ENCODE peak calls at places on chromosomes 7 and 10, in nine cellular contexts. Q, W, I, V, M, F, D, P and G are unnamed samples.

GRCh38 chr10:1323951-1324350 is 267.8 kb downstream of the WDR37 start:
- DNase-seq in M (no peak), F (no peak), W (no peak), P (no peak), V (no peak), D (no peak), I (no peak), Q (no peak), G (no peak)

GRCh38 chr7:82131224-82131623 is 312.4 kb downstream of the CACNA2D1 start:
- DNase-seq in Q (no peak), M (no peak), F (no peak), V (no peak), P (no peak), I (no peak), D (no peak), W (no peak), G (no peak)

GRCh38 chr10:95350212-95350829 is 59.5 kb upstream of the PDLIM1 start:
- DNase-seq in I (no peak), P (peak; percentile 77), D (no peak), F (no peak), M (no peak), W (peak; percentile 32), V (peak; percentile 70), Q (no peak), G (no peak)

GRCh38 chr10:58023341-58024073 is 244.2 kb downstream of the IPMK start:
- DNase-seq in W (no peak), D (no peak), I (no peak), F (no peak), V (peak; percentile 31), M (peak; percentile 57), P (no peak), Q (no peak), G (no peak)

GRCh38 chr7:28362812-28363211 is 49.5 kb upstream of the CREB5 start:
- DNase-seq in W (no peak), D (no peak), F (no peak), I (no peak), P (no peak), V (no peak), Q (no peak), M (no peak), G (no peak)

GRCh38 chr7:3333861-3334260 is 32.8 kb downstream of the SDK1 start:
- DNase-seq in I (no peak), P (no peak), W (no peak), V (no peak), M (no peak), Q (no peak), F (no peak), D (no peak), G (no peak)

GRCh38 chr10:11337516-11337915 is 273.9 kb downstream of the USP6NL start:
- DNase-seq in F (no peak), D (no peak), I (no peak), Q (no peak), P (no peak), V (no peak), M (no peak), W (no peak), G (no peak)

GRCh38 chr10:108787932-108788331 is 1135.4 kb downstream of the XPNPEP1 start:
- DNase-seq in F (no peak), Q (no peak), P (no peak), I (no peak), M (no peak), W (no peak), D (no peak), V (no peak), G (no peak)

GRCh38 chr10:78529262-78529661 is 495.6 kb downstream of the RPS24 start:
- DNase-seq in D (no peak), I (no peak), W (no peak), F (no peak), M (no peak), P (no peak), V (no peak), Q (no peak), G (no peak)

GRCh38 chr7:147541261-147541660 is 1049.3 kb upstream of the C7orf33 start:
- DNase-seq in F (no peak), D (no peak), I (no peak), Q (no peak), M (no peak), V (no peak), P (no peak), W (no peak), G (no peak)

GRCh38 chr10:35722636-35723420 is 80.7 kb upstream of the FZD8 start:
- DNase-seq in W (no peak), F (no peak), P (no peak), I (no peak), M (no peak), Q (no peak), D (no peak), V (no peak), G (no peak)

GRCh38 chr7:106326594-106327537 is 42.1 kb upstream of the NAMPT start:
- DNase-seq in F (no peak), Q (no peak), V (peak; percentile 56), W (no peak), D (no peak), P (no peak), I (no peak), M (no peak), G (no peak)

GRCh38 chr7:36986429-36987362 is 262.4 kb upstream of the AOAH start:
- DNase-seq in P (peak; percentile 73), Q (peak; percentile 47), I (peak; percentile 61), W (peak; percentile 73), V (peak; percentile 36), F (no peak), M (peak; percentile 75), D (peak; percentile 34), G (peak; percentile 57)

GRCh38 chr10:50577681-50578350 is 45.9 kb downstream of the SGMS1 start:
- DNase-seq in I (no peak), F (no peak), M (no peak), V (no peak), D (no peak), W (peak; percentile 37), P (peak; percentile 30), Q (peak; percentile 65), G (no peak)

GRCh38 chr10:13707156-13707881 is 120.6 kb downstream of the PRPF18 start:
- DNase-seq in M (peak; percentile 61), W (peak; percentile 58), I (peak; percentile 78), P (peak; percentile 75), V (peak; percentile 11), F (peak; percentile 93), Q (peak; percentile 93), D (no peak), G (peak; percentile 71)

GRCh38 chr10:13706175-13706574 is 119.4 kb downstream of the PRPF18 start:
- DNase-seq in D (no peak), F (no peak), M (no peak), Q (no peak), P (no peak), V (no peak), I (no peak), W (no peak), G (no peak)

GRCh38 chr10:13705526-13706169 is 118.9 kb downstream of the PRPF18 start:
- DNase-seq in M (no peak), P (no peak), W (no peak), I (no peak), D (no peak), F (no peak), Q (no peak), V (no peak), G (no peak)

GRCh38 chr10:13704969-13705368 is 118.2 kb downstream of the PRPF18 start:
- DNase-seq in I (no peak), M (no peak), Q (no peak), V (no peak), P (no peak), F (no peak), W (no peak), D (no peak), G (no peak)

GRCh38 chr10:13706604-13707003 is 119.8 kb downstream of the PRPF18 start:
- DNase-seq in V (no peak), D (no peak), Q (no peak), W (no peak), F (no peak), P (no peak), M (no peak), I (no peak), G (no peak)
- TF ChIP-seq POLR2A in V (no peak), D (no peak), Q (no peak), W (no peak), F (no peak), P (no peak), M (no peak), I (no peak), G (no peak)

DNA sequence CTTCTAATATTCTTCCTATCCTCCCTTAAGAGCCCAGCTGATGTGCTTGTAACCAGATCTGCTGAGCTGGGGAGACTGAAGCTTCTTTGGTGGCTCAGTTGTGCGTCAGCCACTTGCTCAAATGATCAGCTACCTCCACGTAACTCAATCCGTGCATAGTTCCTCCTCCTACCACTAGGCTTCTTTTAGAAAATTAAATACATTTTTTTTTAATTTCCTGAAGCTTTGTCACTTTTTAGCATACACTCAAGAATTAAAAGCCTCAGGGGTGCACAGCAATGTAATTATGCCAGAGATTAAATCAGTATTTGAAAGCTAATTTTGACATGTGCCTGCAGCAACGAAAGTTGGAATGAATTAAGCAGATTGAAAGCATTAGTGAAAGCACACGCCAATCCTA is 20.4 kb upstream of the PRLHR start:
- DNase-seq in I (no peak), F (no peak), Q (no peak), V (no peak), D (peak; percentile 10), M (peak; percentile 31), W (no peak), P (no peak), G (no peak)
- TF ChIP-seq CTCF in I (no peak), F (no peak), Q (no peak), V (no peak), D (peak; percentile 38), M (no peak), W (no peak), P (no peak), G (no peak)

GRCh38 chr10:26481914-26482550 is 43.9 kb downstream of the APBB1IP start:
- DNase-seq in V (no peak), W (peak; percentile 84), D (no peak), F (no peak), P (no peak), I (no peak), M (no peak), Q (no peak), G (no peak)
- H3K4me3 ChIP-seq in V (no peak overlapping the region), W (peak overlapping the region; percentile 43), D (no peak overlapping the region), F (no peak overlapping the region), P (no peak overlapping the region), I (no peak overlapping the region), M (no peak overlapping the region), Q (no peak overlapping the region), G (no peak overlapping the region)

GRCh38 chr7:7228967-7229366 is 46.6 kb downstream of the C1GALT1 start:
- DNase-seq in D (no peak), F (no peak), M (no peak), Q (no peak), P (no peak), W (no peak), I (no peak), V (no peak), G (no peak)

GRCh38 chr7:7223250-7223649 is 40.9 kb downstream of the C1GALT1 start:
- DNase-seq in F (no peak), P (no peak), D (no peak), W (no peak), I (no peak), V (no peak), Q (no peak), M (no peak), G (no peak)

GRCh38 chr7:7228472-7228871 is 46.1 kb downstream of the C1GALT1 start:
- DNase-seq in V (no peak), Q (no peak), I (no peak), W (no peak), P (no peak), D (no peak), M (no peak), F (no peak), G (no peak)

GRCh38 chr7:7231005-7231404 is 48.7 kb downstream of the C1GALT1 start:
- DNase-seq in P (no peak), W (no peak), D (no peak), F (no peak), V (no peak), M (no peak), Q (no peak), I (no peak), G (no peak)

GRCh38 chr7:7226407-7226806 is 44.1 kb downstream of the C1GALT1 start:
- DNase-seq in Q (no peak), D (no peak), M (no peak), V (no peak), I (no peak), P (no peak), W (no peak), F (no peak), G (no peak)
- TF ChIP-seq POLR2A in Q (no peak), D (no peak), M (no peak), V (no peak), I (no peak), P (no peak), W (no peak), F (no peak), G (no peak)